ENCODE peak calls at places on chromosome 7, in six cellular contexts. U, O, M, J, I and Y are unnamed samples.

GRCh38 chr7:145978769-145979168 is 137.8 kb upstream of the CNTNAP2 start:
- DNase-seq in J (no peak), U (no peak), I (no peak), O (no peak), M (no peak), Y (no peak)

GRCh38 chr7:26052721-26053120 is 99.3 kb upstream of the NFE2L3 start:
- DNase-seq in O (no peak), M (no peak), U (no peak), J (no peak), I (peak; percentile 49), Y (no peak)

GRCh38 chr7:27799212-27799611 is 59.2 kb downstream of the TAX1BP1 start:
- DNase-seq in M (no peak), I (no peak), O (no peak), U (no peak), J (no peak), Y (no peak)

GRCh38 chr7:147249956-147250355 is 1133.4 kb downstream of the CNTNAP2 start:
- DNase-seq in J (no peak), I (no peak), M (no peak), U (no peak), O (no peak), Y (no peak)

GRCh38 chr7:35802649-35803048 is 1.8 kb downstream of the SEPTIN7 start:
- DNase-seq in I (no peak), U (no peak), M (no peak), O (no peak), J (no peak), Y (no peak)

GRCh38 chr7:157576415-157576814 is 239.6 kb downstream of the DNAJB6 start:
- DNase-seq in J (no peak), U (no peak), O (no peak), I (no peak), M (no peak), Y (no peak)

GRCh38 chr7:155405399-155406318 is 52.3 kb upstream of the EN2 start:
- DNase-seq in J (no peak), U (no peak), M (no peak), O (no peak), I (no peak), Y (no peak)

GRCh38 chr7:74418076-74418475 is 35.6 kb upstream of the GTF2IRD1 start:
- DNase-seq in I (no peak), O (no peak), J (no peak), U (no peak), M (no peak), Y (no peak)

GRCh38 chr7:118109607-118110006 is 74.4 kb upstream of the LSM8 start:
- DNase-seq in J (no peak), U (no peak), O (no peak), I (no peak), M (no peak), Y (no peak)

GRCh38 chr7:149620961-149621360 is 123.4 kb upstream of the ZNF746 start:
- DNase-seq in M (no peak), U (no peak), J (no peak), O (no peak), I (no peak), Y (no peak)

GRCh38 chr7:25014735-25015134 is 34.8 kb upstream of the OSBPL3 start:
- DNase-seq in U (no peak), I (no peak), O (no peak), M (no peak), J (no peak), Y (no peak)

GRCh38 chr7:91694221-91694856 is 186.2 kb downstream of the MTERF1 start:
- DNase-seq in I (no peak), J (no peak), M (no peak), O (no peak), U (no peak), Y (no peak)

GRCh38 chr7:5607958-5608656 is 173.4 kb downstream of the RNF216 start:
- DNase-seq in J (no peak), I (no peak), U (no peak), M (no peak), O (no peak), Y (no peak)

GRCh38 chr7:70210200-70210960 is 612.1 kb downstream of the AUTS2 start:
- DNase-seq in I (no peak), U (no peak), M (no peak), O (no peak), J (no peak), Y (no peak)

GRCh38 chr7:43462836-43463235 is 120.1 kb upstream of the STK17A start:
- DNase-seq in J (no peak), M (no peak), U (no peak), O (no peak), I (no peak), Y (no peak)

GRCh38 chr7:8040768-8041369 is 72.3 kb downstream of the GLCCI1 start:
- DNase-seq in I (no peak), M (no peak), J (no peak), U (no peak), O (no peak), Y (no peak)

GRCh38 chr7:78315119-78315518 is 516.5 kb downstream of the PHTF2 start:
- DNase-seq in I (no peak), J (no peak), M (no peak), U (no peak), O (no peak), Y (no peak)

GRCh38 chr7:9250876-9251275 is 817.5 kb downstream of the NXPH1 start:
- DNase-seq in M (no peak), I (no peak), O (no peak), J (no peak), U (no peak), Y (no peak)

GRCh38 chr7:93890041-93890463 is 501 bp downstream of the TFPI2 start:
- DNase-seq in I (no peak), O (no peak), J (no peak), M (peak; percentile 6), U (peak; percentile 69), Y (no peak)

DNA sequence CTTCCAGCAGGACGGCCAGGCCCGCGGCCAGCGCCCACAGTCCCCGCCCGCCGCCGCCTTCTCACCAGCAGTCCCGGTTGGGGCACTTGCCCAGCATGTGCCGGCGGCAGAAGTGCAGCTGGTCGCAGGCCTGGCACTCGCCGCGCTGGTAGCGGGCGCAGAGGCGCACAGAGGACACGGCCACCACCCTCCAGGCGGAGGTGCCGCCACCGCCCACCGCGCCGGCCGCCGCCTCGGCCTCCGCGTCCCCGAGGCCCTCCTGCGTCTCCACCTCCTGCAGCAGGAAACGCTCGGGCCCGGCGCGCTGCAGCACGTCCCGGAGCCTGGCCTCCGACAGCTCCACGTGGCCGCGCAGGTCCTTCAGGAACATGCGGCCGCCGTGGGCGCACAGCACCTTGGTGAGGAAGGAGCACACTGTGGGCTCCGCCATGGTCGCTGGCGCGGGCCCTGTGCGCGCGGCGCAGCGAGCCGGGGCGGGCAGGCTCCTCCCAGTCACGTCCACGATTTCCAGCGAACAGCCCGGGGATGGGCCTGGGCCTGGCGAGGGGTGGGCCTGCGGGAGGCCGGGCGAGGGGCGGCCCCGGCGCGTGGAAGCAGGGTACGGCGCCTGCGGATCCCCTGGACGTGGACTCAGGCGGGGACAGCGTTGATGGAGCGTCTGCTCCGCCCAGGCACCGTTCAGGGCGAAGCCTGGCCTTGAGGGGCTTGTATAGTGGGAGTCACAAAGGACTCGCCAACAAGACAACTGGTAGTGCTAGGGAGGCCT is at the start of gene ZC3HAV1L:
- DNase-seq in U (peak; percentile 77), M (peak; percentile 36), O (peak; percentile 72), J (peak; percentile 60), I (peak; percentile 27), Y (peak; percentile 79)
- TF ChIP-seq POLR2A in U (no peak), M (peak; percentile 65), O (peak; percentile 78), J (no peak), I (peak; percentile 91), Y (peak; percentile 70)

GRCh38 chr7:37408885-37409248 is 39.8 kb downstream of the ELMO1 start:
- DNase-seq in J (no peak), I (no peak), O (no peak), U (no peak), M (no peak), Y (no peak)

GRCh38 chr7:37405128-37405527 is 43.5 kb downstream of the ELMO1 start:
- DNase-seq in I (no peak), J (no peak), O (no peak), M (no peak), U (no peak), Y (no peak)

GRCh38 chr7:37409456-37409855 is 39.2 kb downstream of the ELMO1 start:
- DNase-seq in J (no peak), M (no peak), O (no peak), U (no peak), I (no peak), Y (no peak)

GRCh38 chr7:37408241-37408884 is 40.3 kb downstream of the ELMO1 start:
- DNase-seq in J (no peak), U (no peak), M (no peak), I (no peak), O (no peak), Y (no peak)

DNA sequence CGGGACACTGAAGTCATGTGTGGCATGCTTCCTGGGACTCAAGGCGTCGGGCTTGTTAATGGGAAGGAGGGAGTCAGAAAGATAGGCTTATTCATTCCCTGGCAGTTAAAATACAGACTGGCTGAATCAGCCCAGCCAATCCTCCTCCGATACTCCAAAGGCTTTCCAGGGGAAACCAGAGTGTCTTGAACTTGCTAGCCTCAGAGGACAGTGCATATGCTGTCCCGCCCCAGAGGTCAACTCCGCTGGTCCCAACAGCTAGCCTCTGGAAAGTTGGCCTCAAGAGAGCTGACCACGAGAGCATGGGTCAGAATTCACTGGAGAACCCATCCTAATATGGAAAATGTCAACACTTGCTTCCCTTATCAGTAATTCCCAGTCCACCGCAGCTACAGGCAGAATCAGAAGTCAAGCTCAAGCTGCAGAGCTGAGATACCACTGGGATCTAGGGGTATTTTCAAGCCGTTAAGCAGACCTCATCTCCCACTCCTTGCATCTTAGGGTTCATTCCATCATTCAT is 43.0 kb downstream of the ELMO1 start:
- DNase-seq in M (no peak), U (no peak), I (no peak), O (no peak), J (no peak), Y (no peak)
- TF ChIP-seq POLR2AphosphoS5 in M (no peak), U (no peak), I (no peak), O (no peak), J (no peak), Y (no peak)

DNA sequence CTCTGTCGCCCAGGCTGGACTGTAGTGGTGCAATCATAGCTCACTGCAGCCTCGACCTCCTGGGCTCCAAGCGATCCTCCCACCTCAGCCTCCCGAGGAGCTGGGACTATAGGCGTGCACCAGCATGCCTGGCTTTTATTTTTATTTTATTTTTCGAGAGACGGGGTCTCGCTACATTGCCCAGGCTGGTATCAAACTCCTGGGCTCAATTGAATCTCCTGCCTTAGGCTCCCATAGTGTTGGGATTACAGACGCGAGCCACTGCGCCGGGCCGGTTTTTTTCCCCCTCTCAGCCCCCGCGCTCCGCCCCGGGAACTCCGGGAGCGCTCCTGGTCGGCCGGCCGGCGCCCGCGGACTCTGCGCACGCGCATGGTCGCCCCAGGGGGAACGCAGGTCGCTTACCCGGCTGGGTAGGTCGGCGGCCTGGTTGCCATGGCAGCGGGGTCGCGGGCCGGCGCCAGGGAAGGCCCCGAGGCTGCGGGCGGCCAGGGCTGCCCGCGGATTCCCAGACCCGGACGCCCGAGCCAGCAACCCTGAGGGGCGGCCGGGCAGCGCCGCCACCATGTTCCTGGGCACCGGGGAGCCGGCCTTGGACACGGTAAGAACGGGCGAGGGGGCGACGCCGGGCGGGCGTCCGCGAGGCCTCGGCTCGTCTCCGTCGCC is at the start of gene IQCE:
- DNase-seq in M (peak; percentile 84), O (peak; percentile 81), J (peak; percentile 96), U (peak; percentile 97), I (peak; percentile 73), Y (peak; percentile 84)
- TF ChIP-seq POLR2A in M (peak; percentile 42), O (no peak), J (no peak), U (no peak), I (no peak), Y (no peak)

DNA sequence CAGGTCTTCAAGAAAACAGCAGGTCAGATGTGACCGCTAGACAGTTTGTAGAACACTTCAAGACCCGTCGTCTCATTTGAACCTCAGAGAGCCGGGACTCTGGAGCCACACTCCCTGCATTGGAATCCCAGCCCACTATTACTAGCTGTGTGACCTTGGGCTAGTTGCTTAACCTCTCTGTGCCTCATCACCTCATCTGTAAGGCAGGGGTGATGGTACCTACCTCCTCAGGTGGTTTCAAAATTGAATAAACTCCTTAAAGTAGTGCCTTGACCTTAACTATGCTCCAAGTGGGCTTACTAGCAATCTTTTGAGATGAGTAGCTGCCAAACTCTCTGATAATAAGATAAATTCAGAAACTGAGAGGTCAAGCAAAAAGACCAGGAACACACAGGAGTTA is 43.8 kb downstream of the OGDH start:
- DNase-seq in I (no peak), O (no peak), J (no peak), U (no peak), M (no peak), Y (no peak)
- TF ChIP-seq POLR2AphosphoS5 in I (no peak), O (no peak), J (no peak), U (no peak), M (no peak), Y (no peak)